ENCODE peak calls at places on chromosomes 12 and 14, in five cellular contexts. One of them, this sample, is unnamed.

GRCh38 chr14:29392287-29392686 is 535.4 kb downstream of the PRKD1 start:
- DNase-seq in K562: no peak
- DNase-seq in GM12878: no peak
- DNase-seq in HepG2: no peak
- DNase-seq in SK-N-SH: no peak
- DNase-seq in this sample: no peak

GRCh38 chr14:72420749-72421452 is 473.0 kb downstream of the DPF3 start:
- DNase-seq in GM12878: peak; percentile 49
- DNase-seq in SK-N-SH: peak; percentile 52
- DNase-seq in HepG2: peak; percentile 20
- DNase-seq in K562: peak; percentile 41
- DNase-seq in this sample: peak; percentile 44

GRCh38 chr12:94969424-94969823 is 34.1 kb downstream of the NDUFA12 start:
- DNase-seq in GM12878: no peak
- DNase-seq in HepG2: no peak
- DNase-seq in SK-N-SH: no peak
- DNase-seq in K562: no peak
- DNase-seq in this sample: no peak

GRCh38 chr12:21962236-21962635 is 21.0 kb upstream of the ABCC9 start:
- DNase-seq in SK-N-SH: no peak
- DNase-seq in K562: no peak
- DNase-seq in HepG2: no peak
- DNase-seq in GM12878: no peak
- DNase-seq in this sample: no peak

GRCh38 chr12:108572166-108572790 is 9.9 kb downstream of the ISCU start:
- DNase-seq in HepG2: no peak
- DNase-seq in SK-N-SH: no peak
- DNase-seq in K562: no peak
- DNase-seq in GM12878: peak; percentile 90
- DNase-seq in this sample: no peak

GRCh38 chr12:1881301-1881700 is 37.2 kb downstream of the CACNA2D4 start:
- DNase-seq in GM12878: no peak
- DNase-seq in HepG2: no peak
- DNase-seq in SK-N-SH: no peak
- DNase-seq in K562: no peak
- DNase-seq in this sample: no peak

GRCh38 chr12:98646165-98646764 is 1.2 kb downstream of the APAF1 start:
- DNase-seq in HepG2: peak; percentile 5
- DNase-seq in K562: no peak
- DNase-seq in SK-N-SH: no peak
- DNase-seq in GM12878: no peak
- DNase-seq in this sample: peak; percentile 5

GRCh38 chr14:92456215-92457017 is 57.2 kb upstream of the RIN3 start:
- DNase-seq in SK-N-SH: peak; percentile 55
- DNase-seq in K562: peak; percentile 27
- DNase-seq in GM12878: no peak
- DNase-seq in HepG2: peak; percentile 59
- DNase-seq in this sample: peak; percentile 80

GRCh38 chr14:69543341-69544249 is 31.1 kb downstream of the CCDC177 start:
- DNase-seq in GM12878: no peak
- DNase-seq in SK-N-SH: no peak
- DNase-seq in K562: no peak
- DNase-seq in HepG2: no peak
- DNase-seq in this sample: peak; percentile 70

GRCh38 chr14:103736546-103737431 is 21.2 kb downstream of the ZFYVE21 start:
- DNase-seq in HepG2: no peak
- DNase-seq in K562: no peak
- DNase-seq in GM12878: no peak
- DNase-seq in SK-N-SH: no peak
- DNase-seq in this sample: no peak

GRCh38 chr12:113467514-113468364 is 3.9 kb downstream of the LHX5 start:
- DNase-seq in SK-N-SH: peak; percentile 29
- DNase-seq in K562: peak; percentile 37
- DNase-seq in GM12878: no peak
- DNase-seq in HepG2: no peak
- DNase-seq in this sample: no peak

GRCh38 chr14:59969319-59969718 is 49.4 kb downstream of the LRRC9 start:
- DNase-seq in HepG2: peak; percentile 14
- DNase-seq in GM12878: no peak
- DNase-seq in SK-N-SH: no peak
- DNase-seq in K562: no peak
- DNase-seq in this sample: no peak
- TF ChIP-seq REST in HepG2: no peak
- TF ChIP-seq REST in GM12878: no peak
- TF ChIP-seq REST in SK-N-SH: no peak
- TF ChIP-seq REST in K562: no peak
- TF ChIP-seq REST in this sample: no peak

GRCh38 chr12:51263341-51263740 is 6.9 kb downstream of the SMAGP start:
- DNase-seq in GM12878: no peak
- DNase-seq in K562: no peak
- DNase-seq in HepG2: no peak
- DNase-seq in SK-N-SH: no peak
- DNase-seq in this sample: no peak

GRCh38 chr12:51264297-51264696 is 5.9 kb downstream of the SMAGP start:
- DNase-seq in SK-N-SH: no peak
- DNase-seq in K562: no peak
- DNase-seq in GM12878: no peak
- DNase-seq in HepG2: no peak
- DNase-seq in this sample: no peak

GRCh38 chr12:51265024-51265423 is 5.2 kb downstream of the SMAGP start:
- DNase-seq in GM12878: peak; percentile 24
- DNase-seq in HepG2: no peak
- DNase-seq in SK-N-SH: no peak
- DNase-seq in K562: no peak
- DNase-seq in this sample: no peak

GRCh38 chr12:51262758-51263177 is 7.4 kb downstream of the SMAGP start:
- DNase-seq in K562: no peak
- DNase-seq in SK-N-SH: no peak
- DNase-seq in GM12878: no peak
- DNase-seq in HepG2: no peak
- DNase-seq in this sample: no peak
- TF ChIP-seq GABPA in K562: no peak
- TF ChIP-seq GABPA in SK-N-SH: no peak
- TF ChIP-seq GABPA in GM12878: no peak
- TF ChIP-seq GABPA in HepG2: no peak
- TF ChIP-seq GABPA in this sample: no peak

DNA sequence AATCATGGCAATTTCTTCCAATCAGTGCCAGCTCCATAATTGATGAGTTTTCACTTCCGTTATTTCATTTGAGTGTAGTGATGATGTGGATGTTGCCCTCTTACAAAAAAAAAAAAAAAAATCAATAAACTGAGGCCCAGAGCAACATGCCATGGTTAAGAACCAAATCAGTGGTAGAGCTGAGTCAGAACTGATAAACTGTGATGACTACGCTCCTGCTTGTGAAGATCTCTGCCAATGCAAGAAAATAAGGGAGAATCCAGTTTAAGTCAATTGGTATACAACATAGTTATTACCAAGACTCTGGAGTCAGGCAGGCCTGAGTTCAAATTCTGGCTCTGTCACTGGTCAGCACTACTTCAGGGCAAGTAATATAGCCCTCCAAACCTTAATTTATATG is 102.6 kb downstream of the GPR135 start:
- DNase-seq in GM12878: no peak
- DNase-seq in HepG2: no peak
- DNase-seq in SK-N-SH: no peak
- DNase-seq in K562: no peak
- DNase-seq in this sample: no peak
- TF ChIP-seq REST in GM12878: no peak
- TF ChIP-seq REST in HepG2: no peak
- TF ChIP-seq REST in SK-N-SH: no peak
- TF ChIP-seq REST in K562: no peak
- TF ChIP-seq REST in this sample: no peak

DNA sequence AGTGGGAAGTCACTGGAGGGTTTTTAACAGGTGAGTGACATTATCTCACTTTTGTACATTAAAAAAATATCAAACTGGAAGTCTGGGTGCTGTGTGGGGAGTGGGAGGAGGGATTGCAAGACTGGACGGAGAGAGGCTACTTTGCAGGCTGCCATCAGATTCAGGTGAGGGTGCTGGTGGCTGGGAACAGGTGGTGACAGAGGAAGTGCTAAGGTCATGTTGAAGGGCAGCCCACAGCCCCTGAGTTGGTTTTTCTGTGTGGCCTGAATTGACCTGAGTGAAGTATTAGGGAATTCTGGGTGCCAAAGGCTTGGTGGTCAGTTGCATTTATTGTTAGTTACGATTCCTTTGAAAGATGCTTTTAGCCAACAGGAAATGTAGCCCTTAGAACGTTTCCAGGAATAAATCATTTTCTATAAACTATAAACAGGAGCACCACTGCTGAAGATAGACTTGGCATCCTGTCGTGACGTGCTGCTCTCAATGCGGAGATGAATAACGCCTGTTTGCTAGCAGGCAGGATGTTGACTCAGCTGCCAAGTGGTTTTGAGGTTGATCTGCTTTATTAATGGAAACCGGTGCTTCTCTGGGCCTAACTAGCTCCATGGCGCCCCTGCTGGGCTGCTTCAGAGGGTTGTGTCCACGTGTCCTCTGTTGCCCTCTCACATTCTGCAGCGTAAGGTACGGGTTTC is 707.5 kb upstream of the TMEM132C start:
- DNase-seq in K562: peak; percentile 11
- DNase-seq in HepG2: no peak
- DNase-seq in GM12878: peak; percentile 11
- DNase-seq in SK-N-SH: peak; percentile 16
- DNase-seq in this sample: peak; percentile 19
- TF ChIP-seq GABPA in K562: no peak
- TF ChIP-seq GABPA in HepG2: no peak
- TF ChIP-seq GABPA in GM12878: no peak
- TF ChIP-seq GABPA in SK-N-SH: no peak
- TF ChIP-seq GABPA in this sample: no peak

DNA sequence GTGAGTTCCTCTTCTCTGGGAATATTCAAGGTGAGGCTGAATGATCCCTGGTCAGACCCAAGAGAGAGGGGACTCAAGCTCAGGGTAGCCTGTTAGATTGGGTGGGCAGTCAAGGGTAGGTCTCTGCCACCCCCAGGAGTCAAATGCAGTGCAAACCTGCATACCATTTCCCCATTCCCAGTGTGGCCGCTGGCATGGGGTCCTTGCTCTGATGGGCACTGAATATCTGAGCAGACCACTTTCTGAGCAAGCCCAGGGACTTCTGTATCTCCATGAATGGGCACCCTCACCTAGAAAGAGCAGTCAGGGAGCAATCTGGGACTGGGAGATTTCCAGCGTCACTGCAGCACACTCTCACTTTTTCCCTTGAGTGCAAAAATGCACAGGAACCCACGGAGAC is 573.7 kb downstream of the BCL11B start:
- DNase-seq in K562: no peak
- DNase-seq in SK-N-SH: no peak
- DNase-seq in HepG2: no peak
- DNase-seq in GM12878: no peak
- DNase-seq in this sample: no peak
- TF ChIP-seq REST in K562: no peak
- TF ChIP-seq REST in SK-N-SH: no peak
- TF ChIP-seq REST in HepG2: no peak
- TF ChIP-seq REST in GM12878: no peak
- TF ChIP-seq REST in this sample: no peak

GRCh38 chr14:50045039-50045711 is 71.2 kb downstream of the VCPKMT start:
- DNase-seq in GM12878: peak; percentile 54
- DNase-seq in K562: no peak
- DNase-seq in HepG2: peak; percentile 82
- DNase-seq in SK-N-SH: peak; percentile 32
- DNase-seq in this sample: peak; percentile 60
- TF ChIP-seq GABPA in GM12878: no peak
- TF ChIP-seq GABPA in K562: peak; percentile 62
- TF ChIP-seq GABPA in HepG2: peak; percentile 55
- TF ChIP-seq GABPA in SK-N-SH: peak; percentile 24
- TF ChIP-seq GABPA in this sample: no peak

GRCh38 chr14:34718750-34719304 is 4.4 kb upstream of the CFL2 start:
- DNase-seq in HepG2: no peak
- DNase-seq in K562: no peak
- DNase-seq in GM12878: no peak
- DNase-seq in SK-N-SH: no peak
- DNase-seq in this sample: no peak
- TF ChIP-seq REST in HepG2: no peak
- TF ChIP-seq REST in K562: no peak
- TF ChIP-seq REST in GM12878: no peak
- TF ChIP-seq REST in SK-N-SH: no peak
- TF ChIP-seq REST in this sample: no peak

This sample was measured in HL-60.